ENCODE peak calls at places on chromosomes 6 and 20, in seven cellular contexts. N, W, G, C, X, M and D are unnamed samples.

GRCh38 chr6:109770779-109771178 is 79.7 kb downstream of the FIG4 start:
- DNase-seq in W (no peak), M (no peak), G (no peak), C (no peak), N (no peak), X (no peak), D (no peak)

GRCh38 chr20:41308290-41308691 is 9.2 kb downstream of the ZHX3 start:
- DNase-seq in X (peak; percentile 86), G (no peak), C (peak; percentile 30), W (no peak), M (no peak), N (no peak), D (no peak)

GRCh38 chr6:33112148-33112547 is 36.4 kb downstream of the HLA-DPB1 start:
- DNase-seq in X (peak; percentile 55), G (no peak), M (peak; percentile 12), N (peak; percentile 10), W (no peak), C (peak; percentile 48), D (peak; percentile 44)

GRCh38 chr6:137746264-137746663 is 120.8 kb upstream of the TNFAIP3 start:
- DNase-seq in C (no peak), N (no peak), W (no peak), G (no peak), X (no peak), M (no peak), D (no peak)

GRCh38 chr20:35443003-35443402 is 5.0 kb upstream of the GDF5 start:
- DNase-seq in N (no peak), W (no peak), M (no peak), G (no peak), X (peak; percentile 83), C (no peak), D (no peak)

GRCh38 chr6:14703586-14703985 is 542.3 kb upstream of the JARID2 start:
- DNase-seq in X (peak; percentile 82), G (no peak), W (no peak), C (no peak), N (no peak), M (no peak), D (no peak)

GRCh38 chr20:51444472-51444871 is 98.0 kb downstream of the NFATC2 start:
- DNase-seq in M (no peak), N (no peak), X (no peak), G (no peak), C (no peak), W (no peak), D (no peak)

GRCh38 chr20:1941226-1941625 is 46.0 kb downstream of the SIRPA start:
- DNase-seq in N (no peak), W (no peak), M (no peak), X (peak; percentile 30), C (no peak), G (no peak), D (no peak)

GRCh38 chr6:1789092-1789491 is 179.4 kb downstream of the FOXC1 start:
- DNase-seq in C (peak; percentile 45), G (no peak), N (no peak), X (peak; percentile 65), M (no peak), W (no peak), D (no peak)

GRCh38 chr6:15363523-15364400 is 117.9 kb downstream of the JARID2 start:
- DNase-seq in X (no peak), M (no peak), C (no peak), W (no peak), N (no peak), G (no peak), D (no peak)

GRCh38 chr6:131135244-131136020 is at the start of gene AKAP7:
- DNase-seq in X (peak; percentile 39), C (peak; percentile 76), M (peak; percentile 75), W (peak; percentile 75), G (peak; percentile 81), N (peak; percentile 74), D (peak; percentile 62)

GRCh38 chr6:44564906-44565524 is 177.5 kb downstream of the CDC5L start:
- DNase-seq in G (no peak), N (no peak), X (no peak), C (no peak), W (no peak), M (no peak), D (no peak)

GRCh38 chr6:52286798-52287432 is 2.4 kb upstream of the MCM3 start:
- DNase-seq in N (peak; percentile 73), C (peak; percentile 79), X (peak; percentile 72), M (peak; percentile 65), W (peak; percentile 82), G (peak; percentile 68), D (no peak)

GRCh38 chr20:13119583-13119982 is 101.5 kb upstream of the ISM1 start:
- DNase-seq in N (peak; percentile 70), M (peak; percentile 38), W (peak; percentile 11), X (peak; percentile 57), G (no peak), C (peak; percentile 59), D (no peak)

GRCh38 chr6:106347219-106347618 is 13.3 kb upstream of the CRYBG1 start:
- DNase-seq in W (no peak), M (no peak), C (no peak), G (no peak), N (no peak), X (no peak), D (no peak)

GRCh38 chr20:12660918-12661317 is 347.9 kb upstream of the SPTLC3 start:
- DNase-seq in N (no peak), W (no peak), X (no peak), C (no peak), M (no peak), G (no peak), D (no peak)

GRCh38 chr6:111980168-111980567 is 73.7 kb upstream of the CCN6 start:
- DNase-seq in C (no peak), W (no peak), X (peak; percentile 73), N (no peak), M (no peak), G (no peak), D (no peak)

GRCh38 chr6:56798163-56798562 is 155.5 kb upstream of the DST start:
- DNase-seq in N (no peak), W (no peak), G (no peak), X (peak; percentile 90), M (no peak), C (no peak), D (no peak)

GRCh38 chr20:60057123-60057865 is 99.1 kb downstream of the CDH26 start:
- DNase-seq in N (peak; percentile 56), M (peak; percentile 58), C (peak; percentile 70), G (peak; percentile 41), X (peak; percentile 65), W (peak; percentile 52), D (peak; percentile 46)

GRCh38 chr6:77026341-77026740 is 436.9 kb downstream of the HTR1B start:
- DNase-seq in C (no peak), M (no peak), X (no peak), G (no peak), N (no peak), W (no peak), D (no peak)

GRCh38 chr6:41625442-41625841 is 12.8 kb upstream of the MDFI start:
- DNase-seq in C (no peak), M (peak; percentile 15), N (no peak), G (no peak), W (peak; percentile 36), X (no peak), D (no peak)

GRCh38 chr6:158415666-158416065 is 103.4 kb downstream of the TULP4 start:
- DNase-seq in G (no peak), C (no peak), M (no peak), N (no peak), W (no peak), X (no peak), D (no peak)

GRCh38 chr20:47335251-47336012 is 21.1 kb downstream of the ZMYND8 start:
- DNase-seq in G (no peak), N (no peak), C (no peak), W (no peak), X (no peak), M (no peak), D (no peak)

GRCh38 chr6:151389640-151390275 is 1.6 kb downstream of the ZBTB2 start:
- DNase-seq in N (no peak), X (peak; percentile 59), C (no peak), G (peak; percentile 63), M (peak; percentile 58), W (peak; percentile 74), D (no peak)

GRCh38 chr20:46364670-46365482 is 41.5 kb downstream of the ELMO2 start:
- DNase-seq in M (no peak), G (no peak), C (no peak), N (no peak), W (no peak), X (no peak), D (no peak)

DNA sequence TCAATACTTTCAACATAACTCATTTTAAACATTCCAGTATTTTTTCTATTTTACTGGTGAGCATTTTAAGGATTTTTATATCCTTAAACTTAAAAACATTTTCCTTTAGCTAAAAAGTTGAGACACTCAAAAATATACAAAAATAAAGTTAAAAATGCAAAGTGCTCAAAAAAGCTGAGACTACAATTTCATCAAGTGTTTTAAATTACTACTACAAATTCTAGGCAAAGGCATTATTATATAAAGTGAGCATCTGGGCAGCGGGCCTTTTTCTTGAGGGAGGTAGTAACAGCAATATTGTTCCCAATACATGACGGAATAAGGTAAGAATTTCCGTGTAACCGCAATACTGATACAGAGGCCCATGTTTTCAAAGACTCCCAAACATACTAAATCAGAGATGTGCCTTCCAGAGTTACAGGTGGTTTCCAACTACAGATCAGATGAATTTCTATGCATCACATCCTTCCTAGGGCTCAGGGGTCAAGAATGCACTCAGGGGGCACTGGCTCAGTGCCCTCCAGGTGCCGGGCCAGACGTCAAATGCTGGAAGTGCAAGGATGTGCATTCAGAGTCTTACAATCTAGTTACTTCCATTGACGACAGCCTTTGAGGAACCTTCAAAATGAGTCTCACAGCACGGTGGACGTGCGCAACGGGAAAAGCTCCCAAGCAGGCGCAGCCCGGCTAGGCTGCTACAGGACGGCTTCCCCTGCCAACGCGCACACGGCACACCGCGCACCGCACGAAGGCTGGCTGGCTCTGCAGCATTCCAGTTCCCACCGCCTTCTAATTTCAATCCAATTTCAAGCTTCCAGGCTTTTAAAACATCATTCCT is 1.7 kb downstream of the PHF10 start:
- DNase-seq in G (peak; percentile 36), N (peak; percentile 40), C (peak; percentile 74), W (peak; percentile 54), X (peak; percentile 88), M (peak; percentile 50), D (no peak)
- TF ChIP-seq POLR2A in G (no peak), N (no peak), C (no peak), W (peak; percentile 40), X (peak; percentile 51), M (no peak), D (peak; percentile 39)

GRCh38 chr6:30882764-30883475 is 1.4 kb upstream of the DDR1 start:
- DNase-seq in N (peak; percentile 21), C (no peak), M (peak; percentile 91), X (no peak), W (peak; percentile 84), G (peak; percentile 58), D (peak; percentile 62)
- TF ChIP-seq POLR2A in N (no peak), C (no peak), M (peak; percentile 57), X (no peak), W (peak; percentile 46), G (no peak), D (no peak)

DNA sequence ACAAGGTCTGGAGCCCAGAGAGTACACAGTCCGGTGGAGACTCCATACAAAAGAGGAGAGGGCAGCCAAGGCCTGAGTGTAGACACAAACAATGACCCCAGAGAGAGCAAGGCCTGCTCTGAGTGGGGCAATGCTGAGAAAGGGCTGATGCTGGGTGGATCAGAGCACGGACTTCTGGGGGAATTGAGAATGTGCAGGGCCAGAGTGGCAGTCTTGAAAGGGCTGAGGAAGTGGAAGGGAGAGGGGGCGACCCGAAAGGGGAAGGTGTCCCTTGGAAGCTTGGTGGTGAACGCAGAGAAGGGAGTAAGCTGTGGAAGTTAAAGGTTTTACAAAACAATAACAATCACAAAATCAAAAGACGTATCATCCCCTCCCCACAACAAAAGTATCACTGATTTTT is 12.0 kb upstream of the GRM4 start:
- DNase-seq in N (no peak), M (no peak), G (no peak), C (no peak), W (no peak), X (no peak), D (peak; percentile 1)
- TF ChIP-seq POLR2A in N (no peak), M (no peak), G (no peak), C (no peak), W (no peak), X (no peak), D (no peak)

GRCh38 chr20:5090191-5090590 is 29.6 kb downstream of the PCNA start:
- DNase-seq in G (no peak), N (no peak), X (no peak), C (no peak), M (no peak), W (no peak), D (no peak)
- TF ChIP-seq POLR2A in G (no peak), N (no peak), X (no peak), C (no peak), M (peak; percentile 29), W (peak; percentile 23), D (no peak)